ENCODE peak calls at places on chromosomes 5 and 9, in four cellular contexts. O is body of pancreas, P is dorsolateral prefrontal cortex, D is MM.1S. M is an unnamed sample. For H3K27me3, the result is how much of the 10 kb centered on the place peaks cover.

GRCh38 chr9:129280236-129281231 is 102.5 kb upstream of the IER5L start:
- DNase-seq in O (no peak), P (peak), D (no peak), M (no peak)

GRCh38 chr9:83956288-83957028 is 23.6 kb downstream of the HNRNPK start:
- DNase-seq in O (peak), P (peak), D (peak), M (peak)

GRCh38 chr5:122200456-122200855 is 71.1 kb downstream of the ZNF474 start:
- DNase-seq in O (no peak), P (no peak), D (no peak), M (no peak)

GRCh38 chr9:111039203-111039907 is 1.1 kb upstream of the LPAR1 start:
- DNase-seq in O (peak), P (no peak), D (no peak), M (no peak)

GRCh38 chr5:150625831-150626746 is 14.4 kb upstream of the SYNPO start:
- DNase-seq in O (no peak), P (no peak), D (no peak), M (no peak)

GRCh38 chr5:110401881-110402280 is 324.6 kb downstream of the TMEM232 start:
- DNase-seq in O (no peak), P (no peak), D (peak), M (no peak)

GRCh38 chr5:64632251-64632650 is 58.1 kb upstream of the SHISAL2B start:
- DNase-seq in O (no peak), P (no peak), D (no peak), M (peak)

GRCh38 chr9:69604568-69605219 is 67.5 kb downstream of the APBA1 start:
- DNase-seq in O (no peak), P (no peak), D (no peak), M (no peak)

GRCh38 chr9:35385042-35385441 is 104.9 kb upstream of the RUSC2 start:
- DNase-seq in O (no peak), P (no peak), D (no peak), M (no peak)

GRCh38 chr5:67989457-67989856 is 226.1 kb upstream of the PIK3R1 start:
- DNase-seq in O (peak), P (no peak), D (no peak), M (no peak)

GRCh38 chr5:175743676-175744210 is 85.9 kb downstream of the HRH2 start:
- DNase-seq in O (no peak), P (no peak), D (no peak), M (no peak)

GRCh38 chr9:6054280-6055099 is 39.1 kb upstream of the RANBP6 start:
- DNase-seq in O (peak), P (no peak), D (peak), M (peak)

GRCh38 chr5:43281840-43282658 is 31.2 kb downstream of the HMGCS1 start:
- DNase-seq in O (no peak), P (no peak), D (no peak), M (no peak)

GRCh38 chr9:89428901-89429890 is 68.7 kb downstream of the SEMA4D start:
- DNase-seq in O (no peak), P (no peak), D (no peak), M (no peak)
- TF ChIP-seq CTCF in O (no peak), P (no peak), D (peak), M (peak)

GRCh38 chr9:36881316-36882116 is 152.6 kb downstream of the PAX5 start:
- DNase-seq in O (no peak), P (no peak), D (no peak), M (no peak)
- H3K27me3 ChIP-seq in O (under half), P (under half), D (under half), M (under half)

GRCh38 chr5:66329078-66329477 is 185.0 kb downstream of the SREK1 start:
- DNase-seq in O (no peak), P (no peak), D (no peak), M (no peak)
- H3K4me3 ChIP-seq in O (no peak), P (no peak), D (no peak), M (no peak)

DNA sequence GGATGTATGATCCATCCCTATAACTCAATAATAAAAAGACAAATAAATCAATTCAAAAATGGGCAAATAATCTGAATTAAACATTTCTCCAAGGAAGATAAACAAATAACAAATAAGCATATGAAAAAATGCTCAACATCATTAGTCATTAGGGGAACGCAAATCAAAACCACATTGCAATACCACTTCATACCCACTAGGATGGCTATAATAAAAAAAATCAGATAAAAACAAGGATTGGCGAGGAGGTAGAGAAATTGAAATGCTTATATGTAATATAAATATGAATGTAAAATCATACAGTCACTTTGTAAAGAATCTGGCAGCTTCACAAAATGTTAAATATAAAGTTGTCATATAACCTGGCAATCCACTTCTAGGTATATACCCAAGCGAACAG is 52.3 kb upstream of the TBCA start:
- DNase-seq in O (no peak), P (no peak), D (no peak), M (no peak)
- TF ChIP-seq CTCF in O (no peak), P (peak), D (no peak), M (no peak)

DNA sequence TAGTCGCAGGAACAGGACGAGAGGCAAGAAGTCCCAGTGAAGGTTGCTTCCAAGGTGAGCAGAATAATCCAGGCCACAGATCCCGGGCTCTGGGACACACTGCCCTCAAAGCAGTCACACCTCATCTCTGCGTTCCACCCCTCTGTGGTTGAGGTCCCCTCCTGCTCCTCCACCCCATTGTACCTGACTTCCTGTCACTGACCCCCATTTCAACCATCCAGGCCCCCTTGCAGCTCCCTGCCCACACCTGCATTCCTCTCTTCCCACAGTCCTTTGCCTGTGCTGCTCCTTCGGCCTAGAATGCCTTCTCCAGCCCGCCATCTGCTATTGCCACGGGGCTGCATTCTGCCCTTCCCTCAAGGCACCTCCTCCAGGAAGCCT is 73.5 kb downstream of the PAX5 start:
- DNase-seq in O (no peak), P (no peak), D (no peak), M (no peak)
- H3K27me3 ChIP-seq in O (under half), P (under half), D (under half), M (under half)

DNA sequence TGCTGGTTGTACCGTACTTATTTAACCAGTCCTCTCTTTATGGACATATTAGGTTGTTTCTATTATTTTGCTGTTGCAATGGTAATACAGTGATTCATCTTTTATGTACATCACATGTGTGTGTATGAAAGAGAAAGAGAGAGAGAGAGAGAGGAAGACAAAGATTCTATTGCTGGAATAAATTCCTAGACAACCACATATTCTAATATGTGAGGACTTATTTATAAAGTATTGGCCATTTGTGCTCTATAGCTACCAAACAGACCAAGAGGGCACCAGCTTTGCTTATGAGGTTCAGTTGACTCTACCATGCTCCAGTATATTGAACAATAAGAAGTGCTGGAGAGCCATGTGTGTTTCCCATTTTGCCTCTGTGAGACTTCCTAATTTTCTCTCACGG is 513.5 kb downstream of the DMAC1 start:
- DNase-seq in O (no peak), P (no peak), D (no peak), M (no peak)
- H3K4me3 ChIP-seq in O (no peak), P (no peak), D (no peak), M (no peak)